ENCODE peak calls at places on chromosomes 13 and 19, in nine cellular contexts. One of them, this sample, is unnamed.

GRCh38 chr19:55546822-55547614 is 1.7 kb upstream of the SBK3 start:
- DNase-seq in neural crest cell: no peak
- DNase-seq in fibroblast of the aortic adventitia: peak
- DNase-seq in neural progenitor cell: peak
- DNase-seq in A549: no peak
- DNase-seq in ascending aorta: peak
- DNase-seq in left ventricle myocardium inferior: peak
- DNase-seq in IMR-90: peak
- DNase-seq in GM13977: no peak
- DNase-seq in this sample: no peak

GRCh38 chr13:44244288-44244687 is 129.3 kb upstream of the SERP2 start:
- DNase-seq in neural progenitor cell: no peak
- DNase-seq in GM13977: no peak
- DNase-seq in fibroblast of the aortic adventitia: no peak
- DNase-seq in A549: no peak
- DNase-seq in IMR-90: peak
- DNase-seq in left ventricle myocardium inferior: no peak
- DNase-seq in neural crest cell: no peak
- DNase-seq in ascending aorta: no peak
- DNase-seq in this sample: no peak

GRCh38 chr19:41616785-41617621 is 9.9 kb downstream of the CEACAM4 start:
- DNase-seq in left ventricle myocardium inferior: no peak
- DNase-seq in neural crest cell: no peak
- DNase-seq in ascending aorta: no peak
- DNase-seq in A549: peak
- DNase-seq in IMR-90: peak
- DNase-seq in GM13977: no peak
- DNase-seq in neural progenitor cell: peak
- DNase-seq in fibroblast of the aortic adventitia: peak
- DNase-seq in this sample: peak

GRCh38 chr19:55112781-55113569 is 4.5 kb downstream of the PPP1R12C start:
- DNase-seq in GM13977: no peak
- DNase-seq in ascending aorta: no peak
- DNase-seq in fibroblast of the aortic adventitia: no peak
- DNase-seq in A549: no peak
- DNase-seq in neural progenitor cell: no peak
- DNase-seq in IMR-90: no peak
- DNase-seq in left ventricle myocardium inferior: no peak
- DNase-seq in neural crest cell: no peak
- DNase-seq in this sample: no peak

GRCh38 chr13:113502686-113503085 is 12.2 kb upstream of the DCUN1D2 start:
- DNase-seq in GM13977: no peak
- DNase-seq in fibroblast of the aortic adventitia: no peak
- DNase-seq in ascending aorta: no peak
- DNase-seq in IMR-90: no peak
- DNase-seq in neural crest cell: no peak
- DNase-seq in A549: no peak
- DNase-seq in neural progenitor cell: no peak
- DNase-seq in left ventricle myocardium inferior: no peak
- DNase-seq in this sample: no peak

GRCh38 chr13:75308222-75308621 is 173.7 kb downstream of the TBC1D4 start:
- DNase-seq in ascending aorta: no peak
- DNase-seq in neural crest cell: no peak
- DNase-seq in left ventricle myocardium inferior: no peak
- DNase-seq in GM13977: no peak
- DNase-seq in fibroblast of the aortic adventitia: no peak
- DNase-seq in A549: no peak
- DNase-seq in neural progenitor cell: no peak
- DNase-seq in IMR-90: peak
- DNase-seq in this sample: peak

GRCh38 chr13:40666905-40667621 is 622 bp upstream of the FOXO1 start:
- DNase-seq in neural progenitor cell: peak
- DNase-seq in ascending aorta: peak
- DNase-seq in neural crest cell: peak
- DNase-seq in A549: peak
- DNase-seq in fibroblast of the aortic adventitia: no peak
- DNase-seq in left ventricle myocardium inferior: peak
- DNase-seq in IMR-90: no peak
- DNase-seq in GM13977: peak
- DNase-seq in this sample: peak

GRCh38 chr19:7502552-7502951 is 13.4 kb upstream of the ZNF358 start:
- DNase-seq in GM13977: no peak
- DNase-seq in left ventricle myocardium inferior: no peak
- DNase-seq in neural crest cell: no peak
- DNase-seq in ascending aorta: no peak
- DNase-seq in A549: no peak
- DNase-seq in IMR-90: no peak
- DNase-seq in neural progenitor cell: no peak
- DNase-seq in fibroblast of the aortic adventitia: no peak
- DNase-seq in this sample: no peak

GRCh38 chr19:42255766-42256750 is 1.1 kb upstream of the ERF start:
- DNase-seq in A549: peak
- DNase-seq in left ventricle myocardium inferior: peak
- DNase-seq in neural progenitor cell: peak
- DNase-seq in IMR-90: peak
- DNase-seq in neural crest cell: peak
- DNase-seq in GM13977: no peak
- DNase-seq in ascending aorta: peak
- DNase-seq in fibroblast of the aortic adventitia: peak
- DNase-seq in this sample: no peak

GRCh38 chr19:38792250-38793111 is 3.5 kb downstream of the LGALS7B start:
- DNase-seq in left ventricle myocardium inferior: peak
- DNase-seq in GM13977: peak
- DNase-seq in A549: no peak
- DNase-seq in IMR-90: no peak
- DNase-seq in fibroblast of the aortic adventitia: no peak
- DNase-seq in neural crest cell: no peak
- DNase-seq in neural progenitor cell: no peak
- DNase-seq in ascending aorta: peak
- DNase-seq in this sample: peak

GRCh38 chr19:41810301-41810700 is 13.9 kb downstream of the CEACAM3 start:
- DNase-seq in left ventricle myocardium inferior: no peak
- DNase-seq in fibroblast of the aortic adventitia: no peak
- DNase-seq in neural progenitor cell: no peak
- DNase-seq in GM13977: no peak
- DNase-seq in ascending aorta: no peak
- DNase-seq in neural crest cell: no peak
- DNase-seq in IMR-90: no peak
- DNase-seq in A549: no peak
- DNase-seq in this sample: no peak

GRCh38 chr13:35840991-35841604 is 290.1 kb downstream of the DCLK1 start:
- DNase-seq in A549: no peak
- DNase-seq in IMR-90: no peak
- DNase-seq in fibroblast of the aortic adventitia: no peak
- DNase-seq in left ventricle myocardium inferior: no peak
- DNase-seq in GM13977: no peak
- DNase-seq in neural progenitor cell: no peak
- DNase-seq in ascending aorta: no peak
- DNase-seq in neural crest cell: no peak
- DNase-seq in this sample: no peak
- TF ChIP-seq CTCF in A549: no peak
- TF ChIP-seq CTCF in IMR-90: no peak
- TF ChIP-seq CTCF in fibroblast of the aortic adventitia: no peak
- TF ChIP-seq CTCF in left ventricle myocardium inferior: no peak
- TF ChIP-seq CTCF in GM13977: no peak
- TF ChIP-seq CTCF in neural progenitor cell: no peak
- TF ChIP-seq CTCF in ascending aorta: no peak
- TF ChIP-seq CTCF in neural crest cell: no peak
- TF ChIP-seq CTCF in this sample: no peak

GRCh38 chr19:16141043-16141442 is 2.4 kb upstream of the HSH2D start:
- DNase-seq in fibroblast of the aortic adventitia: no peak
- DNase-seq in IMR-90: no peak
- DNase-seq in neural crest cell: no peak
- DNase-seq in left ventricle myocardium inferior: no peak
- DNase-seq in A549: no peak
- DNase-seq in ascending aorta: no peak
- DNase-seq in GM13977: peak
- DNase-seq in neural progenitor cell: no peak
- DNase-seq in this sample: peak
- TF ChIP-seq CTCF in fibroblast of the aortic adventitia: no peak
- TF ChIP-seq CTCF in IMR-90: no peak
- TF ChIP-seq CTCF in neural crest cell: no peak
- TF ChIP-seq CTCF in left ventricle myocardium inferior: no peak
- TF ChIP-seq CTCF in A549: no peak
- TF ChIP-seq CTCF in ascending aorta: no peak
- TF ChIP-seq CTCF in GM13977: peak
- TF ChIP-seq CTCF in neural progenitor cell: no peak
- TF ChIP-seq CTCF in this sample: no peak

GRCh38 chr13:78317030-78317429 is 286.3 kb downstream of the POU4F1 start:
- DNase-seq in IMR-90: no peak
- DNase-seq in left ventricle myocardium inferior: no peak
- DNase-seq in GM13977: no peak
- DNase-seq in neural crest cell: no peak
- DNase-seq in fibroblast of the aortic adventitia: peak
- DNase-seq in ascending aorta: no peak
- DNase-seq in A549: no peak
- DNase-seq in neural progenitor cell: peak
- DNase-seq in this sample: no peak
- TF ChIP-seq CTCF in IMR-90: no peak
- TF ChIP-seq CTCF in left ventricle myocardium inferior: peak
- TF ChIP-seq CTCF in GM13977: peak
- TF ChIP-seq CTCF in neural crest cell: peak
- TF ChIP-seq CTCF in fibroblast of the aortic adventitia: peak
- TF ChIP-seq CTCF in ascending aorta: no peak
- TF ChIP-seq CTCF in A549: no peak
- TF ChIP-seq CTCF in neural progenitor cell: peak
- TF ChIP-seq CTCF in this sample: no peak

GRCh38 chr13:100721885-100722512 is 47.4 kb upstream of the TMTC4 start:
- DNase-seq in left ventricle myocardium inferior: no peak
- DNase-seq in IMR-90: peak
- DNase-seq in A549: peak
- DNase-seq in ascending aorta: no peak
- DNase-seq in neural progenitor cell: peak
- DNase-seq in GM13977: peak
- DNase-seq in fibroblast of the aortic adventitia: peak
- DNase-seq in neural crest cell: peak
- DNase-seq in this sample: peak
- TF ChIP-seq CTCF in left ventricle myocardium inferior: peak
- TF ChIP-seq CTCF in IMR-90: peak
- TF ChIP-seq CTCF in A549: peak
- TF ChIP-seq CTCF in ascending aorta: no peak
- TF ChIP-seq CTCF in neural progenitor cell: peak
- TF ChIP-seq CTCF in GM13977: peak
- TF ChIP-seq CTCF in fibroblast of the aortic adventitia: peak
- TF ChIP-seq CTCF in neural crest cell: peak
- TF ChIP-seq CTCF in this sample: peak

GRCh38 chr13:30803791-30804190 is 68.4 kb downstream of the ALOX5AP start:
- DNase-seq in neural crest cell: no peak
- DNase-seq in neural progenitor cell: no peak
- DNase-seq in ascending aorta: no peak
- DNase-seq in fibroblast of the aortic adventitia: no peak
- DNase-seq in GM13977: no peak
- DNase-seq in left ventricle myocardium inferior: no peak
- DNase-seq in A549: no peak
- DNase-seq in IMR-90: no peak
- DNase-seq in this sample: no peak

GRCh38 chr13:30802953-30803478 is 67.7 kb downstream of the ALOX5AP start:
- DNase-seq in neural crest cell: peak
- DNase-seq in left ventricle myocardium inferior: peak
- DNase-seq in GM13977: peak
- DNase-seq in neural progenitor cell: peak
- DNase-seq in fibroblast of the aortic adventitia: peak
- DNase-seq in A549: peak
- DNase-seq in ascending aorta: peak
- DNase-seq in IMR-90: peak
- DNase-seq in this sample: peak

GRCh38 chr13:30805132-30805537 is 69.8 kb downstream of the ALOX5AP start:
- DNase-seq in left ventricle myocardium inferior: no peak
- DNase-seq in A549: no peak
- DNase-seq in IMR-90: no peak
- DNase-seq in ascending aorta: no peak
- DNase-seq in neural progenitor cell: no peak
- DNase-seq in GM13977: no peak
- DNase-seq in neural crest cell: no peak
- DNase-seq in fibroblast of the aortic adventitia: no peak
- DNase-seq in this sample: no peak

GRCh38 chr13:30805603-30806011 is 70.3 kb downstream of the ALOX5AP start:
- DNase-seq in ascending aorta: no peak
- DNase-seq in GM13977: no peak
- DNase-seq in neural progenitor cell: no peak
- DNase-seq in neural crest cell: peak
- DNase-seq in A549: no peak
- DNase-seq in IMR-90: peak
- DNase-seq in left ventricle myocardium inferior: no peak
- DNase-seq in fibroblast of the aortic adventitia: no peak
- DNase-seq in this sample: no peak

GRCh38 chr13:30804474-30804873 is 69.1 kb downstream of the ALOX5AP start:
- DNase-seq in left ventricle myocardium inferior: no peak
- DNase-seq in fibroblast of the aortic adventitia: no peak
- DNase-seq in neural crest cell: no peak
- DNase-seq in ascending aorta: no peak
- DNase-seq in IMR-90: no peak
- DNase-seq in neural progenitor cell: no peak
- DNase-seq in A549: no peak
- DNase-seq in GM13977: no peak
- DNase-seq in this sample: no peak
- TF ChIP-seq CTCF in left ventricle myocardium inferior: peak
- TF ChIP-seq CTCF in fibroblast of the aortic adventitia: peak
- TF ChIP-seq CTCF in neural crest cell: no peak
- TF ChIP-seq CTCF in ascending aorta: no peak
- TF ChIP-seq CTCF in IMR-90: peak
- TF ChIP-seq CTCF in neural progenitor cell: no peak
- TF ChIP-seq CTCF in A549: no peak
- TF ChIP-seq CTCF in GM13977: no peak
- TF ChIP-seq CTCF in this sample: no peak